ENCODE peak calls at places on chromosomes 11 and 22, in five cellular contexts. O, S, R, L and K are unnamed samples.
A peak's percentile ranks its signal among the peaks of the same experiment; 100 is the strongest.

GRCh38 chr11:65649656-65650546 is 12.0 kb downstream of the SIPA1 start:
- DNase-seq in O (no peak), S (no peak), R (no peak), L (no peak), K (no peak)

GRCh38 chr11:7143908-7144307 is 55.1 kb downstream of the RBMXL2 start:
- DNase-seq in O (no peak), S (no peak), R (no peak), L (peak; percentile 49), K (peak; percentile 65)

GRCh38 chr22:23305922-23306374 is 125.6 kb downstream of the BCR start:
- DNase-seq in O (no peak), S (peak; percentile 71), R (no peak), L (peak; percentile 95), K (peak; percentile 78)

GRCh38 chr11:86440843-86441242 is 66.2 kb downstream of the CCDC81 start:
- DNase-seq in O (no peak), S (no peak), R (no peak), L (no peak), K (no peak)

GRCh38 chr11:45423036-45423435 is 136.9 kb upstream of the SYT13 start:
- DNase-seq in O (no peak), S (no peak), R (no peak), L (no peak), K (peak; percentile 17)

GRCh38 chr11:65422104-65422632 is 430 bp upstream of the NEAT1 start:
- DNase-seq in O (peak; percentile 90), S (peak; percentile 97), R (no peak), L (peak; percentile 95), K (peak; percentile 95)

GRCh38 chr22:31439805-31440204 is 40.4 kb downstream of the DRG1 start:
- DNase-seq in O (no peak), S (no peak), R (no peak), L (no peak), K (no peak)

GRCh38 chr22:17734197-17734596 is 40.1 kb downstream of the BID start:
- DNase-seq in O (no peak), S (peak; percentile 78), R (no peak), L (no peak), K (no peak)

GRCh38 chr11:64850979-64851567 is 6.6 kb upstream of the CDC42BPG start:
- DNase-seq in O (no peak), S (no peak), R (no peak), L (no peak), K (no peak)

GRCh38 chr11:83566948-83567347 is 280.8 kb upstream of the CCDC90B start:
- DNase-seq in O (no peak), S (peak; percentile 84), R (no peak), L (no peak), K (no peak)

GRCh38 chr22:38317237-38317994 is at the start of gene CSNK1E:
- DNase-seq in O (peak; percentile 63), S (peak; percentile 55), R (peak; percentile 51), L (peak; percentile 74), K (peak; percentile 77)

GRCh38 chr11:118338637-118339061 is 3.9 kb downstream of the CD3D start:
- DNase-seq in O (no peak), S (no peak), R (no peak), L (no peak), K (no peak)